ENCODE peak calls at places on chromosomes 3 and 15, in six cellular contexts. D is GM23248, T is neural progenitor cell, G is SK-N-SH, O is HCT116, C is MM.1S. P is an unnamed sample.

GRCh38 chr3:14810070-14810732 is 8.6 kb upstream of the FGD5 start:
- DNase-seq in D (peak), T (peak), G (peak), O (no peak), C (no peak), P (no peak)

GRCh38 chr3:130700541-130700940 is 46.1 kb downstream of the PIK3R4 start:
- DNase-seq in D (peak), T (no peak), G (no peak), O (no peak), C (no peak), P (no peak)

GRCh38 chr15:66270932-66271331 is 17.4 kb upstream of the MEGF11 start:
- DNase-seq in D (no peak), T (no peak), G (no peak), O (no peak), C (no peak), P (no peak)

GRCh38 chr3:131899021-131899420 is 135.8 kb downstream of the CPNE4 start:
- DNase-seq in D (no peak), T (peak), G (no peak), O (no peak), C (no peak), P (no peak)

GRCh38 chr15:82312611-82313349 is 36.5 kb downstream of the GOLGA6L10 start:
- DNase-seq in D (peak), T (no peak), G (no peak), O (no peak), C (no peak), P (no peak)

GRCh38 chr15:83947156-83947555 is 288.4 kb upstream of the GOLGA6L4 start:
- DNase-seq in D (no peak), T (no peak), G (no peak), O (no peak), C (no peak), P (no peak)

GRCh38 chr3:13273604-13274105 is 146.5 kb downstream of the NUP210 start:
- DNase-seq in D (no peak), T (no peak), G (no peak), O (no peak), C (no peak), P (no peak)

GRCh38 chr15:28128036-28128435 is 28.9 kb upstream of the OCA2 start:
- DNase-seq in D (no peak), T (no peak), G (no peak), O (no peak), C (no peak), P (no peak)

GRCh38 chr3:52352566-52352965 is 36.4 kb downstream of the DNAH1 start:
- DNase-seq in D (no peak), T (no peak), G (no peak), O (no peak), C (no peak), P (no peak)

GRCh38 chr15:31486506-31486905 is 159.9 kb downstream of the KLF13 start:
- DNase-seq in D (no peak), T (peak), G (no peak), O (no peak), C (no peak), P (no peak)

GRCh38 chr15:89406756-89407650 is 72.4 kb upstream of the POLG start:
- DNase-seq in D (peak), T (peak), G (no peak), O (no peak), C (no peak), P (no peak)

GRCh38 chr15:78978601-78979179 is 33.8 kb upstream of the CTSH start:
- DNase-seq in D (no peak), T (no peak), G (no peak), O (no peak), C (no peak), P (no peak)

GRCh38 chr3:118863731-118864322 is 170.8 kb downstream of the IGSF11 start:
- DNase-seq in D (peak), T (peak), G (no peak), O (peak), C (no peak), P (no peak)

GRCh38 chr3:197511130-197511529 is 44.6 kb downstream of the BDH1 start:
- DNase-seq in D (peak), T (no peak), G (no peak), O (no peak), C (no peak), P (peak)

GRCh38 chr15:81516461-81516860 is 142.4 kb upstream of the TMC3 start:
- DNase-seq in D (peak), T (no peak), G (no peak), O (no peak), C (no peak), P (peak)

GRCh38 chr3:129441782-129442181 is 1.8 kb downstream of the IFT122 start:
- DNase-seq in D (peak), T (no peak), G (peak), O (no peak), C (no peak), P (no peak)

GRCh38 chr15:39787479-39787878 is 4.8 kb upstream of the FSIP1 start:
- DNase-seq in D (no peak), T (peak), G (no peak), O (no peak), C (no peak), P (no peak)

GRCh38 chr3:107431298-107432012 is 54.2 kb downstream of the CCDC54 start:
- DNase-seq in D (peak), T (peak), G (peak), O (no peak), C (peak), P (peak)

DNA sequence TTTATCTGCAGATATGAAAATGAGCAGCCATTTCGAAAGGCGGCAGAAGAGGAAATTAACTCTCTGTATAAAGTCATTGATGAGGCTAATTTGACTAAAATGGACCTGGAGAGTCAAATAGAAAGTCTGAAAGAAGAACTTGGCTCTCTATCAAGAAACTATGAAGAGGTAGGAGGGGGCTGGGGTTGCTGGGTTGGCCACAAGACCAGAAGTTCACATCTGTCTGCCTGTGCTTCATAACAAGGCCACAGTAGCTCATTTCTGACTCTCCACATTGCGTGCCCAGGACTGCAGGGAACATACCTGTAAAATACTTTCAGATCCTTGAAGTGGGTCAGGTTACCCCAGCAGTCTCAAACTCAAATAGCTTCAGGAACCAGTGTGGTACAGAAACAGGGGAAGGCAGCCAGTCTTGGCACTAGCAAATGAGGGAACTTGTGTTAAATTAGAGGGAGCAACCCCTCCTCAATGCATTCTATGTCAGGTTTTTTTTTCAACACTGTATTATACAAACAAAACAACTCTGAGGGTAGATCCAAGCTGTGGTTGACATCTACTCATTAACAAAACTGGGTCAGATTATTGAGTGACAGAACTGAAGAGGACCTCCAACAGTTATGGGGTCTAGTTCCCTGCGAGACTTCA is 48.7 kb downstream of the BFSP2 start:
- DNase-seq in D (no peak), T (no peak), G (no peak), O (no peak), C (peak), P (no peak)
- TF ChIP-seq EZH2phosphoT487 in D (no peak), T (no peak), G (no peak), O (no peak), C (no peak), P (no peak)

GRCh38 chr3:161350916-161351315 is 20.4 kb downstream of the SPTSSB start:
- DNase-seq in D (no peak), T (no peak), G (no peak), O (no peak), C (no peak), P (no peak)

GRCh38 chr3:161349529-161350278 is 21.6 kb downstream of the SPTSSB start:
- DNase-seq in D (peak), T (no peak), G (no peak), O (peak), C (no peak), P (peak)

GRCh38 chr3:161351330-161351729 is 20.0 kb downstream of the SPTSSB start:
- DNase-seq in D (peak), T (no peak), G (no peak), O (no peak), C (no peak), P (peak)

GRCh38 chr3:161347726-161348125 is 23.6 kb downstream of the SPTSSB start:
- DNase-seq in D (peak), T (no peak), G (no peak), O (no peak), C (no peak), P (no peak)

DNA sequence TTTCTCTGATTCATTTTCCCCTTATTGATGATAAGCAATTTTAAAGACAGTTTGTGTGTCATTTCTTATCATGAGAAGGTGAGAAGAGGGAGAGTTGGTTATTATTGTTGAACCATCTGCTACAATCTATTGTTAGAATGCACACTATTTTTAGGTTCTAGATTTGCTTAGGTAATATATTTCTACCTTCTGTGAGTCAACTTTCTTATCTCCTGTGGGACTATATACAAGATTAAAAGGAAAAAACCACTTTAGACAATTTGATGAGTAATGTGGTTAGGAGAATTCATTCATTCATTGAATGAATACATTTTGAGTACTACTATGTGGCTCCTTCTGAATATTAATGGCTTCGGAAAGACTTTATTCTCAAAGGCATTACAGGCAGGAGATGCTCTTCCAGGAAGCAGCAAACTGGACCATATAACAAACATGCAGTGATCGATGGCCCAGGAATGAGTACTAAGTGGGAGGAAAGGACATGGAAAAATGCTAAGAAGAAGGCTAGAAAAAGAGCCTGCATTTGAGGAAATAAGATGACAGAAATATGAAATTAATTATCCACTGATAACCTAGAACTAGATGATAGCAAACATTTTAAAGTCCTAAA is 22.4 kb downstream of the SPTSSB start:
- DNase-seq in D (peak), T (no peak), G (no peak), O (peak), C (peak), P (peak)
- H2AFZ ChIP-seq in D (no peak), T (no peak), G (no peak), O (no peak), C (no peak), P (no peak)

DNA sequence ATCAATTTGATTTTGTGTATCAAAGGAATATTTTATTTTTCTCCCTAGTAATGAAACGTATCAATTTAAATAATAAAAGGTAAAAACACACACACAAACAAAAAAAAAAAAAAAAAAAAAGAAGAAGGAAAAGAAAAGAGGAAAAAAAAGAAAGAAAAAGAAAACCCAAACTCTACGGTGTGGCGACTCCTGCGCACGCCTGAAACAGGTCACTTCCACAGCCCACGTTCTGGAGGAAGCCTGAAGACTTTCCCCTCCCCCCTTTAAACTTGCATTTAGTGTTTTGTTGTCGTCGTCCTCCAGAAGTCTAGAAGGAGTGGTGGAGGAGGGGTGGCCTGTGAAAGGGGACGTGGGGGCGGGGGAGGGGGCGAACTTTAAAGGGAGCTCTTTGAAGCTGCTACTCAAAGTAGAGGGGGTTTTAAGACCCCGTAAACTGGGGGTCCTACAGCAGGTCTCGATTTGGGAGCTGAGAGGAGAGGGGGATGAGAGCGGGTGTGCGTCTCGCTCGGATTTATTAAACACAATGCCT is 2.3 kb upstream of the TLE3 start:
- DNase-seq in D (peak), T (peak), G (no peak), O (peak), C (peak), P (peak)
- H3K9ac ChIP-seq in D (peak), T (no peak), G (no peak), O (peak), C (peak), P (peak)

DNA sequence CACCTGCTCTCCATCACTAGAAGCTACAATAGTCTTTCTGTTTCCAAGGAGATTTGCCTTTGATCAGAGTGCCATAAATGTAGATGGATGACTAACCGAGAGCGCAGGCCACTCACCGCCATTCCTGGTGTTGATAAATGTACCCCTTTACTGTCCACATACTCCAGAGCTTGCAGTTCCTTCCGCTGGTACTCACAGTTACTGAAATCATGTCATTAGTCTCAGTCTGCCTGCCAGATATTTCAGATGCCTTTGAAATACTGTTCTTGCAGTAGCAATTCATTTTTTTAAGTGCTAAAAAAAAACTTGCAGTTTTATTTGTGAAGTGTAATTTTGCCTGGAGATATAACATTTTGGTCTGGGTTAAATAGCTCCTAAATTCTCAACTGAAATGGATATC is 72.3 kb downstream of the BLM start:
- DNase-seq in D (no peak), T (no peak), G (no peak), O (no peak), C (no peak), P (no peak)
- TF ChIP-seq EZH2phosphoT487 in D (no peak), T (no peak), G (no peak), O (no peak), C (no peak), P (no peak)

GRCh38 chr3:104909188-104909587 is 457.5 kb upstream of the ALCAM start:
- DNase-seq in D (peak), T (no peak), G (peak), O (no peak), C (no peak), P (peak)
- H2AFZ ChIP-seq in D (peak), T (no peak), G (peak), O (no peak), C (no peak), P (peak)

DNA sequence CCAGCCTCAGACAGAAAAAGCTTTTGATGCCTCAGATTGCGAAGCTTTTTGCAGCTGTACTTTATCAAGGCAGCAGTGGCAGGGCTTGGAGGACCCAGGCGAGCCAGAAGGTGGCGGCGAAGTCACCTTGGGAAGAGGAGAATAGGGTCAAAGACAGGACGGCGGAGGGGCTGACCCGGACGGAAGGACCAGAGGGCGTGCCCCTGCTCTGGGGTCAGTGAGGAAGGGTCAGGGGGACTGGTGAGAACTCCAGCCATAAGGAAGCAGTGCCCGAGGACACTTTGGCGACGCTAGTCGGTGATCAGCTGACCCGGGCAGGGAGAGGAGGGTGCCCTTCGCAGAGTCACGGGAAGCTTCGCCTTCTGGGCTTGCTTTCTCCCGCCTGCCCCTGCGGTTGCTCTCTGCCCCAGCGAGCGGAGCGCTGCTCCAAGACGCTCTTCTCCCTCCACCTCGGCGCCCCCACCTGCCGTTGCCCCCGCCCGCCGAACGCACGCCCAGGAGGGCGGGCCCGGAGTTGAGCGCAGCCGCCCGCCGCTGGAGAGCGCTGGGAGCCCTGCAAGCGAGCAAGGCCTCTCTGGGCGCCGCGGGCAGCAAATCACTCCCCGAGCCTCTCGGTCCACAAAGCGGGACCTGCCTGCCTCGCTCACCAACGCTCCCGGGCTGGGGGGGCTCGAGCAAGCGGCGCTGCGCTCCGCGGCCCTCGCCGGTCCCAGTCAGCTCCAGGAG is 1.4 kb downstream of the CADPS start:
- DNase-seq in D (peak), T (peak), G (peak), O (no peak), C (peak), P (no peak)
- H3K9ac ChIP-seq in D (peak), T (no peak), G (peak), O (no peak), C (peak), P (no peak)

GRCh38 chr15:48005921-48006541 is 114.8 kb upstream of the SLC24A5 start:
- DNase-seq in D (peak), T (no peak), G (no peak), O (no peak), C (no peak), P (no peak)
- TF ChIP-seq EZH2phosphoT487 in D (no peak), T (no peak), G (no peak), O (no peak), C (no peak), P (no peak)

GRCh38 chr15:70222632-70223031 is 124.9 kb upstream of the TLE3 start:
- DNase-seq in D (no peak), T (no peak), G (no peak), O (no peak), C (no peak), P (no peak)

GRCh38 chr15:70220444-70220937 is 122.8 kb upstream of the TLE3 start:
- DNase-seq in D (no peak), T (no peak), G (no peak), O (no peak), C (no peak), P (no peak)

GRCh38 chr15:70215951-70216350 is 118.2 kb upstream of the TLE3 start:
- DNase-seq in D (no peak), T (no peak), G (no peak), O (no peak), C (no peak), P (no peak)

GRCh38 chr15:70217246-70218160 is 119.8 kb upstream of the TLE3 start:
- DNase-seq in D (no peak), T (no peak), G (peak), O (no peak), C (no peak), P (no peak)

DNA sequence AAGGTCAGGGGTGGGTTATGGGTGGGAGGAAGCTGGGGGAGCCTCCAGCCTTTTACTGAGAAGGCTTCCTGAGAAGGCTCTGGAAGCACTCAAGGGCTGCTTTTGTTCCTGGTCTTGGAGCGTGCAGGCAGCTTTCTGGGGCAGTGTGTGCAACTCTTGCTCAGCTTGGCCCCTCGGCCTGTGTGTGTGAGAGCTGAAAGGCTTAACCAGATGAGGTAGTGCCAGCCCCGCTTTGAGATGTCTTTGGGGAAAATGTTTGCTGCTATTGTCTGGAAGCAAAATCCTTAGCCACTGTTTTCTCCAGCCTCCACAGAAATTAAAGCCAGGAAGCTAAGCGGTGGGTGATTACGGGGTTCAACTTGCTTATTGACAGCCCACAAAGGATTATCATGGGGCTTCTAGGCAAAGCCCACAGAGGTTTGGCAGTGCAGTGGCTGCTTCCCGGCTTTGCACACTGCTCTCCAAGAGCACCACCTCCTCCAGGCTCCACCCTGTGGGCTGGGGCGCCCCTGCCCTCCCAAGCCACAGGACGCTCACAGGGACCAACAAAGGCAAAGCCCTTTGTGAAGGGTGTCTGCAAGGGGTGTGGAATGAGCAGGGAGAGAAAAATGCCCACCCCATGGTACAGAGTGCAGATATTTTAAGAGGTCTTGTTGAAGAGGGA is 121.7 kb upstream of the TLE3 start:
- DNase-seq in D (no peak), T (peak), G (no peak), O (no peak), C (no peak), P (no peak)
- H2AFZ ChIP-seq in D (no peak), T (peak), G (no peak), O (no peak), C (no peak), P (no peak)

DNA sequence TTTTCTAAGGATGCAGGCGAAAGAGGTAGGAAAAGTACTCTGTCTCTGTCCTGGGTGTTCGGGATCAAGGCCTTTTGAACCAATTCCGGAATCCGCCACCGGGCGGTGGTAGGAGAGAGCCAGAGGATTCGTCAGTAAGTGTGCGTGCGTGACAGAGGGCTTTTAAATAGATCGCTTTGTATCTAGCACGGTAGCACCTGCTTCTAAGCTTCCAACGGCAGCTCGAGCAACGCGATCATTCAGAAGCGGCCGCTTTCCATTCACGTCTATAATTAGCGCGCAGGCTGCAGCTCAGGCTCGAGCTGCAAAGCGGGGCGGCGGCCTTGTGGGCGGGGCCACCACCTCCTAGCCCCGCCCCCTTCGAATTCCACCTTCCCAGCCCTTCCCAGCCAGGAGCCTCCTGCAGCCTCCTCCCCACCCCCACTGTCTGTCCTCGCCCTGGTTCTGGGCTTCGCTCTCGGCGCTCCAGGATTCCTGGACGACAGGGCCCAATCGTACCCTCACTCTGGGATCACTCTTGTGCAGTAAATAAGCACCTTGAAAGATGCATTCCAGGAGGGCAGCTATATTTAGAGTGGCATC is 224.3 kb upstream of the TPRG1 start:
- DNase-seq in D (peak), T (peak), G (peak), O (peak), C (no peak), P (peak)
- H3K9ac ChIP-seq in D (peak), T (no peak), G (peak), O (peak), C (no peak), P (peak)

P was measured in PC-3.